ENCODE peak calls at places on chromosomes 11 and 22, in four cellular contexts. One of them, this sample, is unnamed.

GRCh38 chr11:7555067-7555699 is 41.4 kb downstream of the PPFIBP2 start:
- DNase-seq in K562: no peak
- DNase-seq in HepG2: no peak
- DNase-seq in H1: no peak
- DNase-seq in this sample: no peak

GRCh38 chr22:47534150-47535133 is 772.0 kb downstream of the TBC1D22A start:
- DNase-seq in K562: no peak
- DNase-seq in HepG2: no peak
- DNase-seq in H1: no peak
- DNase-seq in this sample: no peak

GRCh38 chr11:43315966-43316365 is 4.2 kb downstream of the API5 start:
- DNase-seq in K562: no peak
- DNase-seq in HepG2: no peak
- DNase-seq in H1: no peak
- DNase-seq in this sample: no peak

GRCh38 chr11:62573006-62573591 is 592 bp downstream of the EEF1G start:
- DNase-seq in K562: no peak
- DNase-seq in HepG2: no peak
- DNase-seq in H1: no peak
- DNase-seq in this sample: no peak

GRCh38 chr11:102802341-102802740 is 4.4 kb upstream of the MMP1 start:
- DNase-seq in K562: no peak
- DNase-seq in HepG2: no peak
- DNase-seq in H1: no peak
- DNase-seq in this sample: no peak

GRCh38 chr11:83105167-83105566 is 33.5 kb upstream of the RAB30 start:
- DNase-seq in K562: no peak
- DNase-seq in HepG2: no peak
- DNase-seq in H1: no peak
- DNase-seq in this sample: no peak

GRCh38 chr22:37163618-37164534 is 14.2 kb upstream of the IL2RB start:
- DNase-seq in K562: no peak
- DNase-seq in HepG2: no peak
- DNase-seq in H1: no peak
- DNase-seq in this sample: no peak

GRCh38 chr11:8777907-8778767 is 95.5 kb downstream of the RPL27A start:
- DNase-seq in K562: no peak
- DNase-seq in HepG2: no peak
- DNase-seq in H1: no peak
- DNase-seq in this sample: no peak

GRCh38 chr11:19290356-19290755 is 49.6 kb upstream of the E2F8 start:
- DNase-seq in K562: no peak
- DNase-seq in HepG2: no peak
- DNase-seq in H1: no peak
- DNase-seq in this sample: no peak

GRCh38 chr11:36139767-36140166 is 149.5 kb downstream of the COMMD9 start:
- DNase-seq in K562: no peak
- DNase-seq in HepG2: no peak
- DNase-seq in H1: no peak
- DNase-seq in this sample: no peak

GRCh38 chr22:31537019-31537535 is 40.7 kb downstream of the SFI1 start:
- DNase-seq in K562: no peak
- DNase-seq in HepG2: no peak
- DNase-seq in H1: no peak
- DNase-seq in this sample: no peak

GRCh38 chr11:35260342-35260985 is 121.5 kb downstream of the CD44 start:
- DNase-seq in K562: no peak
- DNase-seq in HepG2: no peak
- DNase-seq in H1: no peak
- DNase-seq in this sample: peak; percentile 30

GRCh38 chr11:44775366-44776356 is 48.9 kb downstream of the TSPAN18 start:
- DNase-seq in K562: peak; percentile 89
- DNase-seq in HepG2: peak; percentile 39
- DNase-seq in H1: peak; percentile 86
- DNase-seq in this sample: peak; percentile 78

GRCh38 chr11:64355078-64355940 is 3.7 kb upstream of the RPS6KA4 start:
- DNase-seq in K562: peak; percentile 92
- DNase-seq in HepG2: peak; percentile 79
- DNase-seq in H1: peak; percentile 85
- DNase-seq in this sample: peak; percentile 96

DNA sequence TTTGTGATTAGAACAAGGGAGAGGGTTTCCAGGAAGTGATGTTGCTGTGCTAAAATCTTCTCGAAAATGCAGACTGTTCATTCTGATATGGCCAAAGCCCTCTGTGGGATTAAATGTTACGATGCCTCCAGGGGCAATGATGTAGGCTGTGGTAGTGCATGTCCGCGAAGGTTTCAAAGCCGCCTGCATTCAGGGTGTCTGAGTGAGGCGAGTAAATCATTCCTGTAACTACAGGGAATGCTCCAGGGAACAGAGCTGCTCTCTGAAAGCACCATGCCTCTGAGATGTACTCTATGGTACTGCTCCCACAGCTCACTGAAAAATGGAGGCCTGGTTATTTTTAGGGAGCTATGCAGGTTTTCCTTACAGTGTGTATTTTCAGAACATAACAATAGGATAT is 21.2 kb downstream of the PDGFD start:
- DNase-seq in K562: no peak
- DNase-seq in HepG2: no peak
- DNase-seq in H1: no peak
- DNase-seq in this sample: no peak
- TF ChIP-seq PHF8 in K562: no peak
- TF ChIP-seq PHF8 in HepG2: no peak
- TF ChIP-seq PHF8 in H1: no peak
- TF ChIP-seq PHF8 in this sample: no peak

DNA sequence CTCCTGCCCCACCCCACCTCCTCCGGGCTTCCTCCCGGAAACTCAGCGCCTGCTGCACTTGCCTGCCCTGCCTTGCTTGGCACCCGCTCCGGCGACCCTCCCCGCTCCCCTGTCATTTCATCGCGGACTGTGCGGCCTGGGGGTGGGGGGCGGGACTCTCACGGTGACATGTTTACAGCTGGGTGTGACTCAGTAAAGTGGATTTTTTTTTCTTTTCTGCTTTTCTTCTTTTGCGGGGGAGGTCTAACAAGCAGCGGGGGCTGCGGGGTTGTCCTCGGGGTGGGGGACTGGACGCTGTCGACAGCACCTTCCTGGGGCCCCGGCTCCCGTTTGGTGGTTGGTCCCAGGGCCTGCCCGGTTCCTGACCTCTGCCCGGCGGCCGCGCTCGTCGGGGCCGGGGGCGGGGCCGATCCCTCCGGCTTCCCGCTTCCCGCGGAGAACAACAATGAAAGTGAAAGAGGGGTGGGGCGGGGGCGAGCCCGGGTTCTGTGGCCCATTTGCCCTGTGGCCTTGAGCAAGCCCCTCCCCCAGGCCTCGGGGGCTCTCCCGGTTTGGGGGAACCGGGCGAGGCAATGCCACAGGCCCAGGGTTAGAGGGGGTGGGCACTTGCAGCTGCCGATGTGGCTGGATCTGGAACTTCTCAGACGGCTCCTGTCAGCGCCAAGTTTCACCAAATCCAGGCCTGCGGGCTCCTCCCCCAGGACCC is 976 bp upstream of the MDK start:
- DNase-seq in K562: peak; percentile 87
- DNase-seq in HepG2: peak; percentile 78
- DNase-seq in H1: peak; percentile 92
- DNase-seq in this sample: no peak
- TF ChIP-seq PHF8 in K562: peak; percentile 23
- TF ChIP-seq PHF8 in HepG2: no peak
- TF ChIP-seq PHF8 in H1: peak; percentile 43
- TF ChIP-seq PHF8 in this sample: no peak

GRCh38 chr11:116533186-116533825 is 239.5 kb downstream of the BUD13 start:
- DNase-seq in K562: no peak
- DNase-seq in HepG2: no peak
- DNase-seq in H1: peak; percentile 83
- DNase-seq in this sample: no peak
- TF ChIP-seq PHF8 in K562: no peak
- TF ChIP-seq PHF8 in HepG2: no peak
- TF ChIP-seq PHF8 in H1: no peak
- TF ChIP-seq PHF8 in this sample: no peak

GRCh38 chr22:50694099-50694498 is 21.5 kb downstream of the SHANK3 start:
- DNase-seq in K562: no peak
- DNase-seq in HepG2: no peak
- DNase-seq in H1: no peak
- DNase-seq in this sample: no peak

GRCh38 chr22:50696799-50697561 is 24.4 kb downstream of the SHANK3 start:
- DNase-seq in K562: peak; percentile 55
- DNase-seq in HepG2: no peak
- DNase-seq in H1: peak; percentile 84
- DNase-seq in this sample: no peak

GRCh38 chr22:50696251-50696798 is 23.7 kb downstream of the SHANK3 start:
- DNase-seq in K562: no peak
- DNase-seq in HepG2: no peak
- DNase-seq in H1: no peak
- DNase-seq in this sample: no peak

GRCh38 chr22:50694766-50695420 is 22.3 kb downstream of the SHANK3 start:
- DNase-seq in K562: no peak
- DNase-seq in HepG2: no peak
- DNase-seq in H1: no peak
- DNase-seq in this sample: no peak

GRCh38 chr22:50695421-50696250 is 23.0 kb downstream of the SHANK3 start:
- DNase-seq in K562: no peak
- DNase-seq in HepG2: no peak
- DNase-seq in H1: no peak
- DNase-seq in this sample: no peak
- TF ChIP-seq PHF8 in K562: no peak
- TF ChIP-seq PHF8 in HepG2: no peak
- TF ChIP-seq PHF8 in H1: no peak
- TF ChIP-seq PHF8 in this sample: no peak

DNA sequence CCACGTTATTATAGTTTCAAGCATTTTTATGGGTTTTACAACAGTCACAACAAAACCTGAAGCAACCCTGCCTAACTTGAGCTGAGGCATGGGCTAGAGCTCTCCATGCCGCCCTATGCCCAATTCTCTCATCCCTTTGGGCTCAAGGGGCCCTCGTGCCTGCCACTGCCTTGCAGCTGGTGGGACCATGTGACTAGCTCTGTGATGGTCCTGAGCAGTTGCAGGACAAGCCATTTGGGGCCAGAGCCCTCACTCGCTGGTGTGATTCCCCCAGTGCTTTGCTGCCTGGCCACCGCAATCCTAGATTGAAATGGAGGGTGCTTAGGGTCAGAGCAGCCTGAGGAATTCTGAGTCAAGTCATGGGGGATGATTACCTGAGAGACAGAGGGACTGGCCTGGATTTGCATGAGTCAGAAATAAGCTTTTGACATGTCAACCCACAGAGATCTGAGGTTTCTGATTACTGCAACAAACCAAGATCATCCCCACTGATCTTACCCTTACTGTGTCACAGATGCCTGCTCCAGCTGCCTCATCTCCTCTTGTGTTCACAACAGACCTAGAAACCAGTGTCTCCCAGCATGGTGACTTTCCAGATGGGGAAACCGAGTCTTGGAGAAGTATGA is 323.7 kb downstream of the BRD1 start:
- DNase-seq in K562: no peak
- DNase-seq in HepG2: no peak
- DNase-seq in H1: no peak
- DNase-seq in this sample: no peak
- TF ChIP-seq PHF8 in K562: no peak
- TF ChIP-seq PHF8 in HepG2: no peak
- TF ChIP-seq PHF8 in H1: no peak
- TF ChIP-seq PHF8 in this sample: no peak

GRCh38 chr11:94853836-94854235 is 85.7 kb downstream of the AMOTL1 start:
- DNase-seq in K562: no peak
- DNase-seq in HepG2: no peak
- DNase-seq in H1: no peak
- DNase-seq in this sample: no peak

GRCh38 chr11:94857337-94857736 is 89.2 kb downstream of the AMOTL1 start:
- DNase-seq in K562: no peak
- DNase-seq in HepG2: no peak
- DNase-seq in H1: no peak
- DNase-seq in this sample: no peak

GRCh38 chr11:94858012-94858705 is 90.0 kb downstream of the AMOTL1 start:
- DNase-seq in K562: no peak
- DNase-seq in HepG2: no peak
- DNase-seq in H1: no peak
- DNase-seq in this sample: no peak

GRCh38 chr11:94854770-94855633 is 86.8 kb downstream of the AMOTL1 start:
- DNase-seq in K562: no peak
- DNase-seq in HepG2: no peak
- DNase-seq in H1: no peak
- DNase-seq in this sample: no peak

GRCh38 chr11:94855666-94856065 is 87.5 kb downstream of the AMOTL1 start:
- DNase-seq in K562: no peak
- DNase-seq in HepG2: no peak
- DNase-seq in H1: no peak
- DNase-seq in this sample: no peak
- TF ChIP-seq PHF8 in K562: no peak
- TF ChIP-seq PHF8 in HepG2: no peak
- TF ChIP-seq PHF8 in H1: no peak
- TF ChIP-seq PHF8 in this sample: no peak

GRCh38 chr11:15745266-15745665 is 611.1 kb downstream of the SOX6 start:
- DNase-seq in K562: no peak
- DNase-seq in HepG2: no peak
- DNase-seq in H1: no peak
- DNase-seq in this sample: peak; percentile 1

GRCh38 chr11:15748107-15748506 is 608.2 kb downstream of the SOX6 start:
- DNase-seq in K562: no peak
- DNase-seq in HepG2: no peak
- DNase-seq in H1: no peak
- DNase-seq in this sample: no peak

GRCh38 chr11:15747671-15748070 is 608.7 kb downstream of the SOX6 start:
- DNase-seq in K562: no peak
- DNase-seq in HepG2: no peak
- DNase-seq in H1: no peak
- DNase-seq in this sample: no peak

GRCh38 chr11:15750535-15751297 is 605.6 kb downstream of the SOX6 start:
- DNase-seq in K562: no peak
- DNase-seq in HepG2: no peak
- DNase-seq in H1: no peak
- DNase-seq in this sample: no peak

GRCh38 chr11:15748673-15749190 is 607.6 kb downstream of the SOX6 start:
- DNase-seq in K562: no peak
- DNase-seq in HepG2: no peak
- DNase-seq in H1: no peak
- DNase-seq in this sample: no peak
- TF ChIP-seq PHF8 in K562: no peak
- TF ChIP-seq PHF8 in HepG2: no peak
- TF ChIP-seq PHF8 in H1: no peak
- TF ChIP-seq PHF8 in this sample: no peak

GRCh38 chr11:65560555-65561418 is 2.6 kb upstream of the LTBP3 start:
- DNase-seq in K562: peak; percentile 42
- DNase-seq in HepG2: no peak
- DNase-seq in H1: peak; percentile 83
- DNase-seq in this sample: peak; percentile 74
- TF ChIP-seq PHF8 in K562: no peak
- TF ChIP-seq PHF8 in HepG2: no peak
- TF ChIP-seq PHF8 in H1: no peak
- TF ChIP-seq PHF8 in this sample: no peak

DNA sequence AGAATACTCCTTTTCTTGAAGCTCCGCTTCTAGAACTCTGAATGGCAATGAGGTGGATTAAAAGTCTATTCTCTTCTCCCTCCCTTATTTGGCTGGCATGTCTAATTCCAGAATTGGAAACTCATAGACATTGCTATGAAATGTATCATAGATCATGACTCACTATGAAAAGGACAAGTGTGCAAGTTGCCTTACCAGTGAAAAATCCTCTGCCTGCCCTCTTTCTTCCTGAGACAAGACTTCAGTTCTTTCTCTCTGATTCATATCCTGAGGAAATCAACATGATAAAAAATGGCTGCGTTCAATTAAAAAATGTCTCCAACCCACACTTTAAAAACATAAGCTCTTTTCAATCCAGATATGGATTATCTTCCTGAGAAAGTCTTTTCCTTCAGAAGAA is 73.2 kb upstream of the BLID start:
- DNase-seq in K562: no peak
- DNase-seq in HepG2: no peak
- DNase-seq in H1: no peak
- DNase-seq in this sample: peak; percentile 41
- TF ChIP-seq PHF8 in K562: no peak
- TF ChIP-seq PHF8 in HepG2: no peak
- TF ChIP-seq PHF8 in H1: no peak
- TF ChIP-seq PHF8 in this sample: no peak